ENCODE peak calls at places on chromosome 16, in six cellular contexts. N, E, M, L, I and V are unnamed samples.

GRCh38 chr16:8859913-8860881 is 8.6 kb downstream of the CARHSP1 start:
- DNase-seq in M (no peak), L (no peak), N (no peak), I (no peak), E (peak), V (no peak)

GRCh38 chr16:866252-866651 is 65.7 kb upstream of the GNG13 start:
- DNase-seq in E (no peak), I (no peak), M (no peak), N (no peak), L (no peak), V (no peak)

GRCh38 chr16:9610727-9611126 is 519.3 kb downstream of the HAPSTR1 start:
- DNase-seq in E (no peak), L (no peak), I (no peak), N (no peak), M (no peak), V (no peak)

GRCh38 chr16:79918916-79919315 is 318.4 kb upstream of the MAF start:
- DNase-seq in M (no peak), E (no peak), L (no peak), N (no peak), I (no peak), V (no peak)

GRCh38 chr16:1960665-1961630 is 1.6 kb downstream of the NDUFB10 start:
- DNase-seq in L (peak), E (no peak), I (no peak), N (no peak), M (no peak), V (no peak)

GRCh38 chr16:23408242-23409201 is 44.5 kb downstream of the COG7 start:
- DNase-seq in M (no peak), L (no peak), I (peak), N (peak), E (no peak), V (no peak)

GRCh38 chr16:65249768-65250167 is 127.9 kb upstream of the CDH11 start:
- DNase-seq in E (peak), L (peak), I (no peak), N (no peak), M (no peak), V (peak)

GRCh38 chr16:15581127-15581815 is 61.7 kb downstream of the MARF1 start:
- DNase-seq in L (no peak), M (no peak), E (no peak), N (no peak), I (no peak), V (no peak)

GRCh38 chr16:30075503-30076275 is at the start of gene PPP4C:
- DNase-seq in I (no peak), L (peak), N (peak), M (peak), E (peak), V (peak)

GRCh38 chr16:27179500-27180072 is 23.7 kb upstream of the KDM8 start:
- DNase-seq in N (peak), E (peak), M (peak), L (peak), I (no peak), V (peak)

GRCh38 chr16:66523861-66524354 is 26.0 kb downstream of the TK2 start:
- DNase-seq in L (no peak), M (no peak), E (no peak), I (no peak), N (no peak), V (no peak)

GRCh38 chr16:59249049-59249448 is 514.9 kb upstream of the GOT2 start:
- DNase-seq in L (peak), E (no peak), N (no peak), M (peak), I (no peak), V (peak)

GRCh38 chr16:71467810-71468209 is 5.8 kb upstream of the ZNF23 start:
- DNase-seq in L (peak), N (no peak), M (peak), I (no peak), E (no peak), V (peak)

GRCh38 chr16:26530584-26531289 is 536.0 kb upstream of the C16orf82 start:
- DNase-seq in L (no peak), I (no peak), N (no peak), E (no peak), M (no peak), V (no peak)

GRCh38 chr16:55773859-55774549 is 58.9 kb downstream of the CES1 start:
- DNase-seq in E (no peak), M (no peak), I (no peak), N (no peak), L (no peak), V (no peak)

GRCh38 chr16:2910441-2910840 is 1.3 kb upstream of the FLYWCH1 start:
- DNase-seq in N (no peak), M (no peak), E (no peak), I (peak), L (no peak), V (no peak)

GRCh38 chr16:23858496-23859062 is 22.8 kb downstream of the PRKCB start:
- DNase-seq in N (no peak), I (no peak), L (no peak), E (no peak), M (no peak), V (no peak)

GRCh38 chr16:57707331-57707730 is 12.7 kb downstream of the DRC7 start:
- DNase-seq in I (no peak), E (peak), M (no peak), N (no peak), L (no peak), V (no peak)

GRCh38 chr16:57528499-57529323 is 7.7 kb downstream of the CCDC102A start:
- DNase-seq in I (no peak), L (peak), E (peak), M (no peak), N (no peak), V (peak)

GRCh38 chr16:57859331-57859730 is 57.0 kb upstream of the KIFC3 start:
- DNase-seq in E (no peak), M (peak), N (no peak), L (peak), I (no peak), V (peak)

GRCh38 chr16:14179116-14179515 is 108.0 kb downstream of the MRTFB start:
- DNase-seq in E (no peak), N (no peak), L (no peak), M (no peak), I (no peak), V (no peak)

GRCh38 chr16:56409195-56409594 is 16.1 kb downstream of the AMFR start:
- DNase-seq in M (no peak), I (peak), N (no peak), E (no peak), L (no peak), V (no peak)

GRCh38 chr16:73304008-73304814 is 256.3 kb upstream of the ZFHX3 start:
- DNase-seq in N (no peak), L (no peak), M (no peak), E (no peak), I (no peak), V (no peak)

GRCh38 chr16:67674851-67675578 is 8.4 kb downstream of the C16orf86 start:
- DNase-seq in I (no peak), E (no peak), L (peak), M (no peak), N (no peak), V (no peak)
- TF ChIP-seq CTCF in I (no peak), E (no peak), L (no peak), M (no peak), N (no peak), V (no peak)

DNA sequence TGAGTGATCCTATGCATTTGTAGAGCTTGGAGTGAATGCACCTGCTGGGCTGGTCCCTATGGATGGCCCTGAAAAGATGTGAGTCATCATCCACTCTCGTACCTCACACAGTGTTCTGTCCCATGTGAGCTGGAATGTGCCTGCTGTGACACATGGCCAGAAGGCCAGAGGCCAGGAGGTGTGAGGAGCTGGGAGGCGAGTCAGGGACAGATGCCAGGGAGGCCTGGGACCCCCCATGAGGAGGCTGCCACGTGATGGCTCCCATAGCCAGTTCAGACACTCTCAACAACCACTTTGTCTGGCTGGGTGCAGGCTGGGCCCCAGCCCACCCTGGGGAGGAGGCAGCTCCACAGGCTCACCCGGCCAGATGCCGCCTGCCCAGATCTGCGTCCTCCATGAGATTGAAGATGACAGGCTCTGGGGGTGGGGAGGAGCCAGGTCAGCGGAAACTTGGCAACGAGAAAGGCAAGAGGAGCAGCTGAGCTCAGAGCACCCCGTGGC is 168.8 kb downstream of the C16orf78 start:
- DNase-seq in L (no peak), I (no peak), N (no peak), M (no peak), E (no peak), V (no peak)
- TF ChIP-seq CTCF in L (no peak), I (no peak), N (no peak), M (no peak), E (no peak), V (no peak)

GRCh38 chr16:19486744-19487325 is 35.1 kb downstream of the GDE1 start:
- DNase-seq in M (no peak), I (no peak), E (no peak), N (no peak), L (no peak), V (no peak)
- TF ChIP-seq CTCF in M (no peak), I (no peak), E (no peak), N (no peak), L (no peak), V (no peak)

GRCh38 chr16:83717308-83717707 is 90.5 kb upstream of the HSBP1 start:
- DNase-seq in L (peak), I (no peak), N (no peak), M (no peak), E (no peak), V (peak)
- TF ChIP-seq CTCF in L (peak), I (no peak), N (no peak), M (no peak), E (no peak), V (peak)

GRCh38 chr16:85333744-85334640 is 221.7 kb upstream of the CIBAR2 start:
- DNase-seq in E (no peak), N (no peak), L (peak), M (no peak), I (no peak), V (no peak)
- TF ChIP-seq CTCF in E (no peak), N (no peak), L (peak), M (no peak), I (no peak), V (no peak)